ENCODE peak calls at places on chromosome 4, in seven cellular contexts. U, H, G, Q, S, E and T are unnamed samples.

GRCh38 chr4:138311771-138312535 is 69.8 kb upstream of the SLC7A11 start:
- DNase-seq in E (no peak), G (no peak), H (no peak), Q (peak; percentile 78), S (no peak), U (peak; percentile 18), T (no peak)

GRCh38 chr4:24885342-24885741 is 27.5 kb downstream of the CCDC149 start:
- DNase-seq in U (peak; percentile 8), G (no peak), Q (no peak), S (no peak), H (no peak), E (no peak), T (no peak)

GRCh38 chr4:186627226-186627865 is 72.0 kb upstream of the MTNR1A start:
- DNase-seq in G (no peak), U (peak; percentile 18), Q (no peak), S (no peak), H (no peak), E (no peak), T (no peak)

GRCh38 chr4:63922146-63922545 is 487.1 kb downstream of the TECRL start:
- DNase-seq in Q (no peak), H (no peak), E (no peak), U (no peak), G (no peak), S (no peak), T (no peak)

GRCh38 chr4:153036931-153037330 is 100.8 kb downstream of the FHDC1 start:
- DNase-seq in G (no peak), U (peak; percentile 5), Q (no peak), S (no peak), H (no peak), E (no peak), T (no peak)

GRCh38 chr4:128782076-128782715 is 27.3 kb upstream of the JADE1 start:
- DNase-seq in U (no peak), G (peak; percentile 53), H (peak; percentile 53), S (no peak), E (peak; percentile 34), Q (peak; percentile 72), T (peak; percentile 62)

GRCh38 chr4:6175426-6175825 is 24.9 kb downstream of the JAKMIP1 start:
- DNase-seq in Q (no peak), S (no peak), E (no peak), U (no peak), G (no peak), H (no peak), T (no peak)

GRCh38 chr4:85829276-85830051 is 354.5 kb downstream of the ARHGAP24 start:
- DNase-seq in H (no peak), Q (no peak), E (no peak), G (no peak), U (peak; percentile 22), S (no peak), T (no peak)

GRCh38 chr4:6180841-6181631 is 19.3 kb downstream of the JAKMIP1 start:
- DNase-seq in E (no peak), Q (no peak), U (no peak), G (no peak), H (no peak), S (no peak), T (peak; percentile 75)

GRCh38 chr4:576991-577498 is 950 bp upstream of the TMEM271 start:
- DNase-seq in E (no peak), G (no peak), S (no peak), H (peak; percentile 20), Q (no peak), U (no peak), T (no peak)

GRCh38 chr4:8939160-8939855 is 67.7 kb upstream of the HMX1 start:
- DNase-seq in G (no peak), S (no peak), U (no peak), H (no peak), Q (no peak), E (no peak), T (no peak)

GRCh38 chr4:15963568-15963967 is 593 bp upstream of the FGFBP2 start:
- DNase-seq in E (no peak), G (no peak), Q (no peak), H (no peak), S (no peak), U (no peak), T (peak; percentile 56)

GRCh38 chr4:108359936-108360681 is 191.4 kb upstream of the LEF1 start:
- DNase-seq in H (no peak), S (no peak), Q (no peak), E (no peak), U (no peak), G (no peak), T (no peak)

GRCh38 chr4:170274616-170275015 is 184.9 kb upstream of the AADAT start:
- DNase-seq in H (no peak), E (no peak), Q (no peak), U (no peak), S (no peak), G (no peak), T (no peak)

GRCh38 chr4:866761-867390 is 40.9 kb upstream of the CPLX1 start:
- DNase-seq in H (no peak), S (no peak), G (no peak), Q (no peak), E (no peak), U (no peak), T (no peak)

GRCh38 chr4:173214661-173215060 is 46.0 kb downstream of the GALNT7 start:
- DNase-seq in E (no peak), U (peak; percentile 86), S (no peak), H (no peak), Q (peak; percentile 59), G (no peak), T (no peak)

GRCh38 chr4:89712141-89712540 is 124.8 kb downstream of the SNCA start:
- DNase-seq in Q (peak; percentile 49), E (no peak), H (no peak), S (no peak), U (peak; percentile 77), G (no peak), T (no peak)

GRCh38 chr4:186949847-186950246 is 226.2 kb upstream of the FAT1 start:
- DNase-seq in G (no peak), Q (no peak), E (no peak), U (no peak), S (no peak), H (no peak), T (no peak)

GRCh38 chr4:98617358-98618047 is 40.9 kb downstream of the TSPAN5 start:
- DNase-seq in G (no peak), Q (no peak), U (peak; percentile 20), S (no peak), H (no peak), E (no peak), T (no peak)